ENCODE peak calls at places on chromosomes 1 and 21, in six cellular contexts. One of them, this sample, is unnamed.

GRCh38 chr1:19015476-19015875 is 59.0 kb upstream of the IFFO2 start:
- DNase-seq in A549: no peak
- DNase-seq in K562: no peak
- DNase-seq in HepG2: no peak
- DNase-seq in endothelial cell of umbilical vein: no peak
- DNase-seq in GM12878: no peak
- DNase-seq in this sample: no peak

GRCh38 chr1:27687906-27688305 is 15.9 kb upstream of the IFI6 start:
- DNase-seq in A549: no peak
- DNase-seq in K562: no peak
- DNase-seq in HepG2: no peak
- DNase-seq in endothelial cell of umbilical vein: no peak
- DNase-seq in GM12878: no peak
- DNase-seq in this sample: no peak

GRCh38 chr1:202805886-202806511 is 2.2 kb downstream of the KDM5B start:
- DNase-seq in A549: peak
- DNase-seq in K562: no peak
- DNase-seq in HepG2: no peak
- DNase-seq in endothelial cell of umbilical vein: peak
- DNase-seq in GM12878: no peak
- DNase-seq in this sample: peak

GRCh38 chr1:230313453-230314141 is 112.5 kb downstream of the PGBD5 start:
- DNase-seq in A549: no peak
- DNase-seq in K562: no peak
- DNase-seq in HepG2: no peak
- DNase-seq in endothelial cell of umbilical vein: no peak
- DNase-seq in GM12878: no peak
- DNase-seq in this sample: no peak

GRCh38 chr1:76059461-76059860 is 15.1 kb upstream of the ST6GALNAC3 start:
- DNase-seq in A549: peak
- DNase-seq in K562: no peak
- DNase-seq in HepG2: peak
- DNase-seq in endothelial cell of umbilical vein: no peak
- DNase-seq in GM12878: no peak
- DNase-seq in this sample: no peak

GRCh38 chr1:243421784-243422183 is 165.9 kb downstream of the SDCCAG8 start:
- DNase-seq in A549: peak
- DNase-seq in K562: no peak
- DNase-seq in HepG2: no peak
- DNase-seq in endothelial cell of umbilical vein: no peak
- DNase-seq in GM12878: no peak
- DNase-seq in this sample: peak

GRCh38 chr1:153776352-153776751 is 1.1 kb downstream of the SLC27A3 start:
- DNase-seq in A549: no peak
- DNase-seq in K562: no peak
- DNase-seq in HepG2: no peak
- DNase-seq in endothelial cell of umbilical vein: no peak
- DNase-seq in GM12878: no peak
- DNase-seq in this sample: no peak

GRCh38 chr1:1173793-1174415 is at the start of gene TTLL10:
- DNase-seq in A549: no peak
- DNase-seq in K562: peak
- DNase-seq in HepG2: no peak
- DNase-seq in endothelial cell of umbilical vein: no peak
- DNase-seq in GM12878: no peak
- DNase-seq in this sample: no peak

GRCh38 chr1:203465943-203466342 is 9.7 kb upstream of the PRELP start:
- DNase-seq in A549: no peak
- DNase-seq in K562: no peak
- DNase-seq in HepG2: no peak
- DNase-seq in endothelial cell of umbilical vein: no peak
- DNase-seq in GM12878: no peak
- DNase-seq in this sample: no peak

GRCh38 chr1:67020304-67020703 is 33.6 kb downstream of the SLC35D1 start:
- DNase-seq in A549: no peak
- DNase-seq in K562: no peak
- DNase-seq in HepG2: no peak
- DNase-seq in endothelial cell of umbilical vein: peak
- DNase-seq in GM12878: no peak
- DNase-seq in this sample: no peak

GRCh38 chr1:237650809-237651208 is 239.9 kb downstream of the ZP4 start:
- DNase-seq in A549: no peak
- DNase-seq in K562: no peak
- DNase-seq in HepG2: no peak
- DNase-seq in endothelial cell of umbilical vein: no peak
- DNase-seq in GM12878: no peak
- DNase-seq in this sample: no peak

GRCh38 chr1:5287178-5288155 is 633.1 kb downstream of the AJAP1 start:
- DNase-seq in A549: no peak
- DNase-seq in K562: no peak
- DNase-seq in HepG2: no peak
- DNase-seq in endothelial cell of umbilical vein: no peak
- DNase-seq in GM12878: no peak
- DNase-seq in this sample: no peak

GRCh38 chr21:33229776-33230517 is at the start of gene IFNAR2:
- DNase-seq in A549: peak
- DNase-seq in K562: peak
- DNase-seq in HepG2: peak
- DNase-seq in endothelial cell of umbilical vein: peak
- DNase-seq in GM12878: no peak
- DNase-seq in this sample: peak
- TF ChIP-seq POLR2A in A549: peak
- TF ChIP-seq POLR2A in K562: peak
- TF ChIP-seq POLR2A in HepG2: peak
- TF ChIP-seq POLR2A in endothelial cell of umbilical vein: peak
- TF ChIP-seq POLR2A in GM12878: peak
- TF ChIP-seq POLR2A in this sample: peak

GRCh38 chr1:244796719-244797406 is 38.6 kb upstream of the COX20 start:
- DNase-seq in A549: peak
- DNase-seq in K562: peak
- DNase-seq in HepG2: peak
- DNase-seq in endothelial cell of umbilical vein: peak
- DNase-seq in GM12878: no peak
- DNase-seq in this sample: peak
- TF ChIP-seq MYC in A549: no peak
- TF ChIP-seq MYC in K562: peak
- TF ChIP-seq MYC in HepG2: no peak
- TF ChIP-seq MYC in endothelial cell of umbilical vein: no peak
- TF ChIP-seq MYC in GM12878: no peak
- TF ChIP-seq MYC in this sample: peak

DNA sequence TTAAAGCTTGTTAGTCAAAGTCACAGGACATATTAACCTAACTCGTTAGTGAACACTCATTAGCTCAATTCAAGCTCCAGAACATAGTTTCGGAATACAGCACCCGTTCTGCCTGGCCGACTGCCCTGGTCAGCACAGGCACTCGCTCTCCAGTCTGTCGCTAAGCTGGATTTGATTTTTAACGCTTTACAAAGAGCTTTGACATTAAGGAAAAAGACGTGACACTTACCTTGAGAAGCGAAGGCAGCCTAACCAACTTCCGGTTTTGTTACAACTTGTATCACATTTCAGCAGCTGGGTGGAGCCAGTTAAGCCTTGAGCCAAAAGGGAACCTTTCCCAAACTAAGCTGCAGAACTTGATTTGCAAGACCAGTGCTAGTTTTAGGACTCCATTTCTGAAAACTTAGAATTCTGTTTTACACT is at the start of gene FRRS1:
- DNase-seq in A549: peak
- DNase-seq in K562: peak
- DNase-seq in HepG2: peak
- DNase-seq in endothelial cell of umbilical vein: peak
- DNase-seq in GM12878: peak
- DNase-seq in this sample: peak
- TF ChIP-seq POLR2A in A549: no peak
- TF ChIP-seq POLR2A in K562: peak
- TF ChIP-seq POLR2A in HepG2: peak
- TF ChIP-seq POLR2A in endothelial cell of umbilical vein: no peak
- TF ChIP-seq POLR2A in GM12878: peak
- TF ChIP-seq POLR2A in this sample: peak

DNA sequence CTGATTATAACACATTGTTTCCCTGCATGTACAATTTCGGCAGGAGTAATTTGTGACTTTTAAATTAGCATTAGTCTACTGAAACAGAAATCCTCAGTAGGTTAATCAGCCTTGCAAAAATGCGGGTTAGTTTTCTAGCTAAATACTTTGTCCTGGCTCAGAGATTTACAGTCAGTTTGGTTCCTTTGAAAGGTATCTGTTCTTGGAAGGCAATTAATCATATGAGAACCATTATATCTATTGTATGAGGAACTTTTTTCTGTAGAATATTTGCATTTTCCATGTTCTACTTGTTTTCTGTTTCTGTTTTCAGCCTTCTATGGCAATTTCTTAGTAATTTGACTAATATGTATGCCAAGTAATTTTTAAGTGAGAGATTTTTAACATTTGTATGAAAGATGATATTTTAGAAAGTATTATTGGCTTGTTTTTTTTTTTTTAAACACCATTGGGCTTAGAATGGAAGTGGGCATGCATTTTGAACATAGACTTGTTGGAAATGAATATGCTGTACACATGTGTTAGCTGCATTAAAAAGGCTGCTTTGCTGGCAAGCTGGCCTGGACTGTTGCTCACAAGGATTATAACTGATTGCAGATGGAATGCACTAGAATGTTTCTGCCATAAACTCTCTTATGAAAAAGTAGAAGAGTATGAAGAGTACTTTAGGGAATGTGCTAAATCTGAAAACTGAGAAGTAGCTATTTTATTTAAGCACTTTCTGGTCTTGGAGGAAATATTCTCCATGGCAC is 26.2 kb downstream of the KIF1B start:
- DNase-seq in A549: no peak
- DNase-seq in K562: no peak
- DNase-seq in HepG2: no peak
- DNase-seq in endothelial cell of umbilical vein: no peak
- DNase-seq in GM12878: no peak
- DNase-seq in this sample: no peak
- TF ChIP-seq MYC in A549: no peak
- TF ChIP-seq MYC in K562: no peak
- TF ChIP-seq MYC in HepG2: no peak
- TF ChIP-seq MYC in endothelial cell of umbilical vein: no peak
- TF ChIP-seq MYC in GM12878: no peak
- TF ChIP-seq MYC in this sample: no peak